ENCODE peak calls at places on chromosomes 7 and 10, in six cellular contexts. B is IMR-90, X is neuronal stem cell, N is mesenchymal stem cell, W is H9, H is H1. O is an unnamed sample.
A peak's percentile ranks its signal among the peaks of the same experiment; 100 is the strongest.

GRCh38 chr10:75971402-75972211 is 540.2 kb downstream of the LRMDA start:
- DNase-seq in H (no peak), B (peak; percentile 52), N (peak; percentile 86), W (no peak), X (no peak), O (no peak)

GRCh38 chr10:9015005-9015404 is 960.5 kb downstream of the GATA3 start:
- DNase-seq in W (no peak), X (no peak), N (peak; percentile 7), B (no peak), H (no peak), O (no peak)

GRCh38 chr10:93150990-93151547 is 77.4 kb downstream of the CYP26A1 start:
- DNase-seq in X (no peak), H (no peak), B (no peak), W (no peak), N (no peak), O (peak; percentile 16)

GRCh38 chr7:100489121-100489520 is 5.4 kb downstream of the NYAP1 start:
- DNase-seq in H (no peak), B (no peak), W (no peak), X (no peak), N (no peak), O (no peak)

GRCh38 chr10:33441561-33441960 is 107.1 kb upstream of the NRP1 start:
- DNase-seq in W (no peak), H (no peak), N (no peak), B (no peak), X (no peak), O (no peak)

GRCh38 chr7:23013715-23014649 is at the start of gene HYCC1:
- DNase-seq in H (peak; percentile 99), X (peak; percentile 98), W (peak; percentile 99), N (peak; percentile 99), B (peak; percentile 99), O (peak; percentile 99)

GRCh38 chr7:125857606-125858005 is 928.0 kb upstream of the POT1 start:
- DNase-seq in B (no peak), N (peak; percentile 16), W (no peak), H (no peak), X (no peak), O (no peak)

GRCh38 chr7:130419652-130420051 is 21.2 kb downstream of the CEP41 start:
- DNase-seq in X (no peak), B (peak; percentile 6), H (no peak), N (no peak), W (no peak), O (peak; percentile 47)

GRCh38 chr10:49664006-49664841 is 15.2 kb upstream of the C10orf53 start:
- DNase-seq in H (peak; percentile 29), N (no peak), X (no peak), B (no peak), W (no peak), O (no peak)

GRCh38 chr7:106269263-106269961 is 15.4 kb downstream of the NAMPT start:
- DNase-seq in N (no peak), B (no peak), X (no peak), W (no peak), H (no peak), O (no peak)

GRCh38 chr7:157073949-157074624 is 63.6 kb upstream of the MNX1 start:
- DNase-seq in X (no peak), H (no peak), B (no peak), N (no peak), W (no peak), O (no peak)

GRCh38 chr7:45447296-45447695 is 126.9 kb upstream of the ADCY1 start:
- DNase-seq in N (no peak), W (no peak), X (no peak), H (no peak), B (no peak), O (no peak)

GRCh38 chr7:111094387-111094786 is 3.5 kb downstream of the LRRN3 start:
- DNase-seq in W (no peak), H (no peak), N (no peak), X (no peak), B (no peak), O (no peak)

GRCh38 chr7:75072978-75073282 is 672 bp downstream of the RCC1L start:
- DNase-seq in H (no peak), N (peak; percentile 60), B (no peak), W (no peak), X (no peak), O (no peak)

GRCh38 chr10:3986407-3987141 is 201.6 kb upstream of the KLF6 start:
- DNase-seq in X (no peak), H (no peak), W (no peak), B (no peak), N (no peak), O (no peak)

DNA sequence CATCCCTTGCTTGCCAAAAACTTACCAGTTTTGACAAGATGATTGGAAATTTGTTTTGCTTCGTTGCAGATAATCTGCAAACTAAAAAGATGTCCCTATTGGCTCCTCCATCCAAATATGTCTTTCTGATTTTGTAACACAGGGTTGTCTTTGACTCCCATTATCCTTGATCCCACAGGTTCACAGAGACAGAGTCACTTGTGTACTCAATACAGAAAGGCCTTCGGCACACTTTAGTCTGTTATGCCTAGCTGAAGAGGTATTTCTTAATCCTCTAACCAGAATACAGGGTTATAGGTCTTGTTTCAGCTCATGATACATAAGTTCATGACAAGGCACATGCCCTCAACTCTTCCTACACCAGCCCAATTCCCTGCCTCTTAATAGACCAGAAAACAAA is 10.7 kb upstream of the CNNM1 start:
- DNase-seq in H (no peak), W (no peak), B (no peak), X (no peak), N (no peak), O (no peak)
- H2BK15ac ChIP-seq in H (no peak overlapping the region), W (no peak overlapping the region), B (no peak overlapping the region), X (no peak overlapping the region), N (no peak overlapping the region), O (no peak overlapping the region)

GRCh38 chr7:101912711-101913110 is 95.3 kb downstream of the CUX1 start:
- DNase-seq in X (no peak), N (no peak), W (no peak), H (no peak), B (peak; percentile 35), O (no peak)
- H3K27ac ChIP-seq in X (no peak overlapping the region), N (peak overlapping the region; percentile 5), W (no peak overlapping the region), H (no peak overlapping the region), B (peak overlapping the region; percentile 46), O (no peak overlapping the region)

GRCh38 chr10:128443925-128444324 is 317.7 kb upstream of the MKI67 start:
- DNase-seq in B (no peak), H (no peak), N (no peak), X (no peak), W (no peak), O (no peak)
- H2BK15ac ChIP-seq in B (no peak overlapping the region), H (no peak overlapping the region), N (no peak overlapping the region), X (no peak overlapping the region), W (no peak overlapping the region), O (no peak overlapping the region)

GRCh38 chr7:119945822-119946221 is 327.2 kb upstream of the KCND2 start:
- DNase-seq in N (no peak), B (no peak), X (no peak), H (no peak), W (no peak), O (no peak)

GRCh38 chr7:119943932-119944600 is 328.9 kb upstream of the KCND2 start:
- DNase-seq in H (no peak), X (no peak), B (no peak), W (no peak), N (no peak), O (no peak)

GRCh38 chr7:119944601-119944972 is 328.4 kb upstream of the KCND2 start:
- DNase-seq in B (no peak), H (no peak), N (no peak), W (no peak), X (no peak), O (no peak)

GRCh38 chr7:119949053-119949452 is 323.9 kb upstream of the KCND2 start:
- DNase-seq in H (no peak), B (no peak), X (no peak), W (no peak), N (no peak), O (no peak)
- H3K27ac ChIP-seq in H (no peak overlapping the region), B (no peak overlapping the region), X (no peak overlapping the region), W (no peak overlapping the region), N (no peak overlapping the region), O (no peak overlapping the region)